ENCODE peak calls at places on chromosomes 13 and 19, in ten cellular contexts. S is mucosa of descending colon, T is upper lobe of left lung, A is astrocyte of the spinal cord, H is ovary, J is BE2C, C is fibroblast of lung, E is IMR-90, V is thoracic aorta, O is aorta. F is an unnamed sample.

GRCh38 chr13:37011002-37011401 is 10.4 kb downstream of the EXOSC8 start:
- DNase-seq in E (peak), T (no peak), S (no peak), O (no peak), H (no peak), J (no peak), A (no peak), V (no peak), C (peak), F (no peak)

GRCh38 chr13:109784590-109785140 is 1.7 kb downstream of the IRS2 start:
- DNase-seq in H (peak), T (peak), A (peak), S (peak), V (no peak), O (peak), J (peak), E (peak), C (peak), F (no peak)

GRCh38 chr13:111361046-111361872 is 40.8 kb downstream of the TEX29 start:
- DNase-seq in H (no peak), E (no peak), T (no peak), O (no peak), C (no peak), A (no peak), S (no peak), J (no peak), V (no peak), F (no peak)

GRCh38 chr13:97191143-97191542 is 31.0 kb upstream of the MBNL2 start:
- DNase-seq in S (peak), V (no peak), O (no peak), C (no peak), J (no peak), A (no peak), H (no peak), E (no peak), T (no peak), F (no peak)

GRCh38 chr13:108342369-108343289 is 73.1 kb downstream of the TNFSF13B start:
- DNase-seq in T (no peak), O (no peak), C (peak), V (no peak), A (peak), E (peak), H (no peak), S (no peak), J (no peak), F (peak)

GRCh38 chr19:38320969-38321339 is 1.3 kb downstream of the KCNK6 start:
- DNase-seq in C (no peak), A (no peak), V (no peak), S (no peak), O (no peak), J (no peak), E (no peak), T (no peak), H (peak), F (no peak)

GRCh38 chr19:45032421-45032820 is 6.4 kb upstream of the CLASRP start:
- DNase-seq in V (no peak), H (no peak), C (no peak), J (no peak), A (no peak), T (no peak), S (no peak), E (no peak), O (no peak), F (no peak)

GRCh38 chr19:45443462-45444317 is 20.0 kb upstream of the ERCC1 start:
- DNase-seq in C (peak), E (peak), J (peak), A (peak), H (peak), V (peak), O (peak), T (peak), S (peak), F (no peak)

GRCh38 chr13:47837104-47837880 is 163.8 kb downstream of the SUCLA2 start:
- DNase-seq in V (no peak), J (no peak), O (no peak), H (no peak), A (no peak), T (no peak), C (no peak), S (no peak), E (no peak), F (no peak)

GRCh38 chr13:49220856-49221614 is 897 bp downstream of the MLNR start:
- DNase-seq in O (no peak), H (no peak), V (no peak), C (peak), E (peak), A (no peak), S (no peak), T (no peak), J (no peak), F (no peak)

GRCh38 chr13:50911051-50911690 is 1.6 kb downstream of the RNASEH2B start:
- DNase-seq in C (peak), J (no peak), E (no peak), O (no peak), H (no peak), T (no peak), S (no peak), V (no peak), A (no peak), F (no peak)

GRCh38 chr13:50910483-50910805 is 853 bp downstream of the RNASEH2B start:
- DNase-seq in T (peak), E (peak), J (peak), V (no peak), O (no peak), A (peak), H (no peak), C (peak), S (no peak), F (no peak)

GRCh38 chr13:50914301-50914700 is 4.7 kb downstream of the RNASEH2B start:
- DNase-seq in A (peak), C (peak), T (no peak), J (no peak), S (no peak), O (no peak), E (no peak), H (no peak), V (no peak), F (no peak)

GRCh38 chr13:50912851-50913250 is 3.3 kb downstream of the RNASEH2B start:
- DNase-seq in O (no peak), S (no peak), V (no peak), A (no peak), C (no peak), T (no peak), E (peak), H (no peak), J (no peak), F (no peak)

GRCh38 chr13:50911937-50912624 is 2.5 kb downstream of the RNASEH2B start:
- DNase-seq in O (peak), V (peak), J (peak), E (peak), T (peak), S (peak), C (peak), A (peak), H (peak), F (peak)
- H3K4me3 ChIP-seq in O (no peak), V (no peak), J (no peak), E (no peak), T (peak), S (no peak), C (peak), A (no peak), H (no peak), F (no peak)

GRCh38 chr13:33615436-33615835 is 202.5 kb upstream of the RFC3 start:
- DNase-seq in A (no peak), S (no peak), O (no peak), E (no peak), T (no peak), C (no peak), V (no peak), J (peak), H (no peak), F (no peak)

GRCh38 chr13:33612641-33613638 is 205.0 kb upstream of the RFC3 start:
- DNase-seq in A (no peak), O (no peak), C (no peak), J (no peak), E (no peak), H (no peak), S (no peak), V (no peak), T (no peak), F (no peak)

GRCh38 chr13:33611016-33611805 is 206.7 kb upstream of the RFC3 start:
- DNase-seq in V (peak), H (peak), T (peak), E (peak), J (no peak), C (peak), O (peak), A (peak), S (peak), F (peak)

GRCh38 chr13:33606692-33607091 is 211.3 kb upstream of the RFC3 start:
- DNase-seq in T (no peak), J (no peak), H (no peak), A (peak), E (no peak), V (no peak), O (no peak), C (no peak), S (no peak), F (no peak)

GRCh38 chr13:33610471-33611015 is 207.4 kb upstream of the RFC3 start:
- DNase-seq in V (no peak), C (peak), O (peak), J (peak), H (no peak), S (peak), A (peak), E (no peak), T (no peak), F (no peak)
- H3K4me3 ChIP-seq in V (peak), C (peak), O (no peak), J (no peak), H (no peak), S (no peak), A (peak), E (no peak), T (peak), F (peak)

GRCh38 chr13:113489171-113489548 is 1.4 kb downstream of the DCUN1D2 start:
- DNase-seq in S (no peak), V (no peak), O (no peak), T (no peak), J (no peak), A (no peak), E (no peak), H (no peak), C (no peak), F (no peak)
- H3K4me3 ChIP-seq in S (no peak), V (peak), O (no peak), T (peak), J (peak), A (peak), E (peak), H (peak), C (peak), F (peak)

GRCh38 chr13:85828094-85828684 is 29.0 kb upstream of the SLITRK6 start:
- DNase-seq in A (peak), T (no peak), H (no peak), S (peak), E (peak), C (peak), V (no peak), J (no peak), O (no peak), F (peak)
- H3K4me3 ChIP-seq in A (no peak), T (no peak), H (no peak), S (no peak), E (no peak), C (no peak), V (no peak), J (no peak), O (no peak), F (no peak)

GRCh38 chr19:29940971-29941585 is 961 bp upstream of the URI1 start:
- DNase-seq in S (no peak), J (no peak), C (no peak), V (no peak), A (no peak), O (no peak), H (no peak), T (no peak), E (no peak), F (no peak)
- H3K4me3 ChIP-seq in S (no peak), J (no peak), C (no peak), V (peak), A (no peak), O (no peak), H (peak), T (peak), E (no peak), F (no peak)

GRCh38 chr19:8001651-8001994 is 3.8 kb downstream of the ELAVL1 start:
- DNase-seq in O (no peak), H (no peak), J (no peak), E (no peak), A (no peak), T (no peak), V (no peak), C (no peak), S (no peak), F (no peak)

GRCh38 chr19:8004001-8004400 is 1.4 kb downstream of the ELAVL1 start:
- DNase-seq in O (no peak), J (no peak), V (no peak), E (no peak), S (no peak), H (no peak), A (no peak), T (no peak), C (no peak), F (no peak)

GRCh38 chr19:8005534-8006256 is at the start of gene ELAVL1:
- DNase-seq in C (peak), J (peak), H (peak), T (peak), A (peak), S (peak), E (peak), O (peak), V (peak), F (peak)

GRCh38 chr19:8001995-8002849 is 3.2 kb downstream of the ELAVL1 start:
- DNase-seq in C (peak), O (peak), E (peak), H (peak), V (peak), A (peak), J (peak), S (peak), T (peak), F (peak)

GRCh38 chr19:8004723-8005513 is 523 bp downstream of the ELAVL1 start:
- DNase-seq in A (peak), S (peak), J (no peak), C (peak), H (peak), T (no peak), O (no peak), V (no peak), E (peak), F (no peak)
- H3K4me3 ChIP-seq in A (peak), S (peak), J (peak), C (peak), H (peak), T (peak), O (peak), V (peak), E (peak), F (peak)

DNA sequence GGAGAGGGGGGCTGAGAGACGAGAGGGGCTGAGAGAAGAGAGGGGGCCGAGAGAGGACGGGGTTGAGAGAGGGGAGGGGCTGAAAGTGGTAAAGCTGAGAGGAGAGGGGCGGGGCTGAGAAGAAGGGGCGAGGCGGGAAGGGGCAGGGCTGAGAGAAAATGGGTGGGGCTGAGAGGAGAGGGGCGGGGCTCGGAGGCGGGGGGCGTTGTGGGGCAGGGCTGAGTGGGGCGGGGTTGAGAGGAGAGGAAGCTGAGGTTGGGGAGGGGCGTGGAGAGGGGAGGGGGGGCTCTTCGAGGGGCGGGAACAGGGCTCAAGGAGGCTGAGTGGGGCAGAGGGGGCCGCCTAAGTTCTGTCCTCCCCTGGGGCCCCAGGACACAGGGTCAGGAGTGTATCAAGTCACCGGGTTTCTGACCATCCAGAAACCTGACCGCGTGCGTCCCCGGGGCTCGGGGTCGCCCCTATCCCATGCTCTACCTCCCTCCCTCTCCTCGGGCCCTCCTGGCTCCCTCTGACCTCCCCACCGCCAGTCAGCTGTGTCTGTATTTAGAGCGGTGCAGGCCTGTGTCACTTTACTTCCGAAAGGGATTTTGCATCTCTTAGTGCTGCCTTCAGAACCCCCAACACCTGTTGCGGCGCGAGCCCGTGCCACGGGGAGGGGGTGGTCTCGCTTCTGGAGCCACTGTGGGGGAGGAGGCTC is 38.6 kb upstream of the SEMA6B start:
- DNase-seq in E (no peak), V (no peak), S (peak), A (no peak), O (no peak), C (no peak), T (peak), J (peak), H (no peak), F (no peak)
- H3K4me3 ChIP-seq in E (peak), V (peak), S (no peak), A (no peak), O (no peak), C (no peak), T (no peak), J (no peak), H (no peak), F (peak)

GRCh38 chr19:35404879-35405622 is 34.2 kb downstream of the GPR42 start:
- DNase-seq in S (peak), O (no peak), T (no peak), A (peak), V (peak), H (peak), E (peak), J (no peak), C (peak), F (peak)

GRCh38 chr19:35410487-35410886 is 37.6 kb upstream of the FFAR2 start:
- DNase-seq in T (no peak), J (no peak), E (no peak), A (no peak), C (no peak), S (no peak), H (no peak), V (no peak), O (no peak), F (no peak)

GRCh38 chr19:35407619-35408018 is 36.8 kb downstream of the GPR42 start:
- DNase-seq in E (no peak), A (no peak), V (no peak), C (no peak), T (no peak), O (no peak), J (no peak), S (no peak), H (no peak), F (no peak)

GRCh38 chr19:35409191-35409590 is 38.3 kb downstream of the GPR42 start:
- DNase-seq in S (no peak), T (no peak), V (no peak), O (no peak), A (no peak), J (no peak), E (no peak), C (no peak), H (no peak), F (no peak)

GRCh38 chr19:35408284-35409171 is 37.7 kb downstream of the GPR42 start:
- DNase-seq in C (no peak), S (no peak), T (no peak), A (no peak), J (no peak), H (no peak), O (no peak), V (no peak), E (no peak), F (no peak)
- H3K4me3 ChIP-seq in C (no peak), S (no peak), T (no peak), A (no peak), J (no peak), H (no peak), O (no peak), V (no peak), E (no peak), F (no peak)

DNA sequence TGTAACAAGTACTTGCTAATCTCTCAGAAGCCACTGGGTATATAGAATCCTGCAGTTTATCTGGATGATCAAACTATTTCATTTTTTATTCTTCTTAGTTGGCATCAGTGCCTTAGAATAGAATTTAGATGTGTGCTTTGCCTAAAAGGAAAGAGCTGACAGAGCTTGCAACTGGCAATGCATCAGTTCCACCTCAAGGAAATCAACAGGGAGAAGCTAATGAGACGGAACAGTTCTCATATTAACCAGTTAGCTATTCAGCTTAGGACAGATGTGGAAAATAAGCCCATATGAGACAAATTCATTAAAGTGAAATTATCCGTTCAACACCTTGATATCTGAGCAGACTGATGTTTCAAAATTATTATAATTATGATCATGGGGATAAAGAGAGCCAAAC is 487.0 kb downstream of the FOXO1 start:
- DNase-seq in E (no peak), H (no peak), O (no peak), S (no peak), A (no peak), J (no peak), V (no peak), T (no peak), C (no peak), F (no peak)
- H3K4me3 ChIP-seq in E (no peak), H (no peak), O (no peak), S (no peak), A (no peak), J (no peak), V (no peak), T (no peak), C (no peak), F (no peak)

F was measured in AG04450.